ENCODE peak calls at places on chromosomes 5 and 9, in four cellular contexts. B is PC-3, P is GM12878, T is kidney epithelial cell. L is an unnamed sample.

GRCh38 chr5:35852084-35852734 is 4.5 kb upstream of the IL7R start:
- DNase-seq in T (no peak), P (peak), B (peak), L (peak)

GRCh38 chr9:136597141-136597885 is 51.5 kb upstream of the NOTCH1 start:
- DNase-seq in P (no peak), T (no peak), B (no peak), L (no peak)

GRCh38 chr5:163626904-163627434 is 121.5 kb downstream of the MAT2B start:
- DNase-seq in T (no peak), P (no peak), B (no peak), L (no peak)

GRCh38 chr5:5677738-5678137 is 255.3 kb downstream of the ICE1 start:
- DNase-seq in B (no peak), T (no peak), P (no peak), L (no peak)

GRCh38 chr9:1332161-1332560 is 282.0 kb downstream of the DMRT2 start:
- DNase-seq in P (no peak), B (peak), T (no peak), L (no peak)

GRCh38 chr5:672329-673139 is 20.6 kb downstream of the TPPP start:
- DNase-seq in P (no peak), B (peak), T (peak), L (peak)

GRCh38 chr5:151251001-151251551 is 1.9 kb upstream of the GM2A start:
- DNase-seq in B (no peak), T (no peak), P (peak), L (no peak)

GRCh38 chr5:124905756-124906155 is 159.3 kb upstream of the ZNF608 start:
- DNase-seq in T (no peak), P (no peak), B (no peak), L (no peak)

GRCh38 chr9:113228130-113228665 is 6.9 kb downstream of the SLC31A1 start:
- DNase-seq in T (no peak), B (no peak), P (no peak), L (no peak)

GRCh38 chr9:129414377-129415021 is 206.4 kb downstream of the C9orf50 start:
- DNase-seq in P (no peak), B (no peak), T (no peak), L (peak)

GRCh38 chr5:61409568-61409967 is 77.5 kb downstream of the ZSWIM6 start:
- DNase-seq in P (no peak), T (peak), B (peak), L (peak)

GRCh38 chr5:2587189-2588031 is 164.1 kb downstream of the IRX2 start:
- DNase-seq in P (no peak), B (no peak), T (no peak), L (no peak)

GRCh38 chr9:86075132-86075807 is 24.1 kb downstream of the GOLM1 start:
- DNase-seq in B (no peak), P (no peak), T (no peak), L (peak)

GRCh38 chr9:107749787-107750444 is 260.3 kb upstream of the KLF4 start:
- DNase-seq in P (no peak), B (peak), T (peak), L (peak)

GRCh38 chr5:159463590-159464321 is 133.5 kb upstream of the IL12B start:
- DNase-seq in B (peak), P (no peak), T (no peak), L (peak)

GRCh38 chr5:22719842-22720241 is 133.3 kb downstream of the CDH12 start:
- DNase-seq in P (no peak), T (no peak), B (no peak), L (no peak)

GRCh38 chr5:78899922-78900362 is 85.2 kb downstream of the ARSB start:
- DNase-seq in B (peak), T (no peak), P (no peak), L (peak)

GRCh38 chr9:96327694-96328352 is 25.8 kb upstream of the HSD17B3 start:
- DNase-seq in P (peak), B (peak), T (no peak), L (peak)

GRCh38 chr5:54673523-54674225 is 156.1 kb downstream of the SNX18 start:
- DNase-seq in B (no peak), P (peak), T (no peak), L (peak)

GRCh38 chr9:31719262-31719661 is 665.2 kb upstream of the ACO1 start:
- DNase-seq in P (no peak), T (no peak), B (no peak), L (no peak)

GRCh38 chr9:36543916-36544315 is 28.8 kb upstream of the MELK start:
- DNase-seq in P (no peak), B (no peak), T (no peak), L (no peak)

GRCh38 chr5:155728146-155728856 is 598.7 kb upstream of the SGCD start:
- DNase-seq in P (no peak), T (no peak), B (no peak), L (peak)
- TF ChIP-seq CTCF in P (no peak), T (no peak), B (no peak), L (no peak)

GRCh38 chr5:139131881-139132480 is 66.2 kb downstream of the SIL1 start:
- DNase-seq in B (no peak), P (no peak), T (no peak), L (peak)
- H3K4me3 ChIP-seq in B (no peak), P (no peak), T (no peak), L (no peak)

DNA sequence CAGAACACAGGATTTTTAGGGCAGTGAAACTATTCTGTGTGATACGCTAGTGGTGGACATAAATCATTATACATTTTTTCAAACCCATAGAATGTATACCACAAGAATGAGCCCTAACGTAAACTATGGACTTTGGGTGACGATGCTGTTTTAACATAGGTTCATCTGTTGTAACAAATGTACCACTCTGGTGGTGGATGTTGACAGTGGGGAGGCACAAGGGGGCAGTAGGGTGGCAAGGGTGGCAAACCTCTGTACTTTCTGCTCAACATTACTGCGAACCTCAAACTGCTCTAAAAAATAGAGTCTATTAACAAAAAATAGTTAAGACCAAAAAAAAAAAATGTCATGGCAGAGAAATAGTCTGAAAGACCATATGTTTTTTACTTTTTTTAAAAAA is 9.1 kb upstream of the MVB12B start:
- DNase-seq in T (no peak), P (no peak), B (peak), L (peak)
- TF ChIP-seq CTCF in T (peak), P (no peak), B (peak), L (peak)

GRCh38 chr9:128072144-128073021 is 4.4 kb downstream of the SLC25A25 start:
- DNase-seq in P (peak), T (no peak), B (peak), L (peak)
- H3K4me3 ChIP-seq in P (peak), T (no peak), B (peak), L (no peak)

GRCh38 chr9:70392189-70392588 is 22.3 kb downstream of the KLF9 start:
- DNase-seq in P (no peak), T (no peak), B (peak), L (no peak)
- TF ChIP-seq CTCF in P (no peak), T (peak), B (peak), L (peak)

DNA sequence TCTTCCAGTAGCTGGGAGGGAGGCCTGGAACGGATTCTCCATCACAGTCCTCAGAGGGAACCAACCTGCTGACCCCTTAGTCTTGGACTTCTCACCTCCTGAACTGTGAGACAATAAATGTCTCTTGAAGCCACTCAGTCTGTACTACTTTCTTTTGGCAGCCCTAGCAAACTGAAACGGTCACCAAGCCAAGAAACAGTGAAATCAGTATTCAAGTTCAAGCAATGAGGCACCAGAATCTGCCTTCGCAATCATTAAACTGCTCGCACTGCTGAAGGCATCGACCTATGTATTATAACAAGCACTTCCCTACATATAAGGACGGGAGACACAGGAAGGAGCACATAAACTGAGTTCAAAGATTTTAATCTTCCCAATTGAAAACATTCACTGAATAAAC is 120.6 kb upstream of the PUM3 start:
- DNase-seq in B (no peak), P (no peak), T (no peak), L (no peak)
- H3K4me3 ChIP-seq in B (no peak), P (no peak), T (no peak), L (no peak)

GRCh38 chr5:10220253-10220652 is 29.4 kb downstream of the ATPSCKMT start:
- DNase-seq in B (no peak), P (no peak), T (no peak), L (no peak)
- TF ChIP-seq CTCF in B (no peak), P (no peak), T (no peak), L (no peak)

GRCh38 chr9:20269620-20270019 is 352.7 kb downstream of the MLLT3 start:
- DNase-seq in T (no peak), B (no peak), P (no peak), L (no peak)
- H3K4me3 ChIP-seq in T (no peak), B (no peak), P (no peak), L (no peak)

GRCh38 chr5:95646569-95647330 is at the start of gene RFESD:
- DNase-seq in B (peak), T (peak), P (peak), L (peak)
- TF ChIP-seq CTCF in B (peak), T (no peak), P (no peak), L (peak)

GRCh38 chr5:149414405-149415244 is 35.5 kb upstream of the IL17B start:
- DNase-seq in P (no peak), T (no peak), B (no peak), L (peak)
- H3K4me3 ChIP-seq in P (no peak), T (no peak), B (no peak), L (no peak)